ENCODE peak calls at places on chromosomes 2 and 18, in six cellular contexts. E is hippocampal formation, S is GM20000, M is substantia nigra, K is AML-193, V is head of caudate nucleus. Z is an unnamed sample.

GRCh38 chr2:37829202-37829601 is 95.9 kb upstream of the RMDN2 start:
- DNase-seq in S (peak), M (peak), K (peak), V (no peak), E (no peak), Z (no peak)

GRCh38 chr2:200253631-200254030 is 52.9 kb upstream of the SPATS2L start:
- DNase-seq in S (no peak), V (no peak), M (no peak), K (no peak), E (no peak), Z (no peak)

GRCh38 chr18:43420950-43421349 is 143.7 kb upstream of the SYT4 start:
- DNase-seq in S (no peak), M (no peak), V (no peak), K (no peak), E (no peak), Z (peak)

GRCh38 chr2:43055985-43056384 is 170.4 kb downstream of the ZFP36L2 start:
- DNase-seq in V (no peak), S (no peak), M (no peak), E (no peak), K (no peak), Z (no peak)

GRCh38 chr2:237864940-237865622 is 5.7 kb downstream of the RAMP1 start:
- DNase-seq in M (no peak), K (no peak), E (no peak), V (no peak), S (no peak), Z (peak)

GRCh38 chr2:53353372-53354111 is 414.1 kb upstream of the CHAC2 start:
- DNase-seq in K (no peak), E (no peak), M (no peak), S (no peak), V (no peak), Z (no peak)

GRCh38 chr2:70698847-70699246 is 69.2 kb downstream of the ADD2 start:
- DNase-seq in E (no peak), M (no peak), K (no peak), V (no peak), S (no peak), Z (no peak)

GRCh38 chr2:175366814-175367213 is 185.3 kb upstream of the ATP5MC3 start:
- DNase-seq in K (peak), S (peak), V (peak), E (peak), M (peak), Z (peak)

GRCh38 chr2:205872716-205873115 is 190.4 kb downstream of the NRP2 start:
- DNase-seq in K (no peak), M (no peak), V (no peak), E (no peak), S (no peak), Z (no peak)

GRCh38 chr18:23716966-23717365 is 27.7 kb downstream of the LAMA3 start:
- DNase-seq in K (no peak), V (no peak), S (no peak), M (no peak), E (no peak), Z (no peak)

GRCh38 chr2:145740302-145740701 is 1220.4 kb upstream of the ZEB2 start:
- DNase-seq in V (no peak), M (no peak), S (no peak), K (no peak), E (no peak), Z (no peak)

GRCh38 chr2:226131299-226131784 is 668.3 kb downstream of the IRS1 start:
- DNase-seq in E (no peak), V (no peak), S (no peak), K (peak), M (no peak), Z (no peak)

GRCh38 chr2:176174850-176175728 is 13.4 kb upstream of the HOXD1 start:
- DNase-seq in K (no peak), S (no peak), M (peak), V (peak), E (peak), Z (peak)

GRCh38 chr2:24855022-24855622 is 61.9 kb downstream of the CENPO start:
- DNase-seq in V (no peak), E (no peak), S (no peak), K (no peak), M (no peak), Z (no peak)